ENCODE peak calls at places on chromosomes 12 and 14, in ten cellular contexts. K, U, L, R, G, D, E, S, C and F are unnamed samples.

GRCh38 chr12:72723732-72724131 is 451.6 kb downstream of the TRHDE start:
- DNase-seq in U (no peak), C (no peak), S (no peak), G (no peak), D (no peak), L (no peak), K (no peak), R (no peak), E (no peak), F (no peak)

GRCh38 chr12:32039341-32039740 is 67.3 kb upstream of the BICD1 start:
- DNase-seq in L (no peak), C (no peak), U (no peak), K (no peak), R (peak; percentile 65), S (no peak), G (no peak), E (no peak), D (no peak), F (no peak)

GRCh38 chr12:6180300-6181051 is 19.7 kb upstream of the CD9 start:
- DNase-seq in S (peak; percentile 63), L (no peak), R (peak; percentile 44), U (peak; percentile 81), K (no peak), E (no peak), G (no peak), C (no peak), D (no peak), F (no peak)

GRCh38 chr14:55301722-55302121 is 30.5 kb downstream of the FBXO34 start:
- DNase-seq in C (no peak), L (no peak), S (no peak), D (no peak), K (no peak), R (no peak), U (peak; percentile 50), G (no peak), E (no peak), F (peak; percentile 46)

GRCh38 chr14:91230363-91231035 is 14.0 kb downstream of the GPR68 start:
- DNase-seq in L (no peak), K (no peak), C (no peak), G (no peak), R (no peak), E (peak; percentile 24), S (no peak), U (peak; percentile 75), D (no peak), F (no peak)

GRCh38 chr12:95096378-95096777 is 23.0 kb upstream of the NR2C1 start:
- DNase-seq in E (no peak), S (no peak), K (no peak), D (no peak), R (no peak), L (no peak), G (no peak), U (no peak), C (no peak), F (no peak)

GRCh38 chr12:60415361-60415760 is 819.5 kb downstream of the SLC16A7 start:
- DNase-seq in C (no peak), S (no peak), U (no peak), D (no peak), L (no peak), K (no peak), G (no peak), R (no peak), E (no peak), F (no peak)

GRCh38 chr12:39348941-39349626 is 93.8 kb downstream of the KIF21A start:
- DNase-seq in G (no peak), C (no peak), L (no peak), E (no peak), U (no peak), S (no peak), R (no peak), D (no peak), K (no peak), F (no peak)

GRCh38 chr14:65170318-65170717 is 68.0 kb upstream of the MAX start:
- DNase-seq in L (no peak), E (no peak), U (peak; percentile 28), R (no peak), K (no peak), S (no peak), G (no peak), C (no peak), D (no peak), F (no peak)

GRCh38 chr14:73567951-73568885 is 795 bp upstream of the ACOT2 start:
- DNase-seq in S (no peak), D (no peak), C (peak; percentile 80), U (peak; percentile 40), L (peak; percentile 28), G (no peak), E (peak; percentile 47), K (no peak), R (peak; percentile 19), F (no peak)

GRCh38 chr12:16046266-16046665 is 135.1 kb downstream of the DERA start:
- DNase-seq in R (no peak), D (no peak), U (no peak), C (no peak), G (no peak), L (no peak), S (no peak), K (no peak), E (no peak), F (no peak)

GRCh38 chr12:67217647-67218046 is 51.5 kb upstream of the CAND1 start:
- DNase-seq in L (no peak), D (no peak), U (no peak), R (no peak), S (no peak), K (no peak), E (no peak), G (no peak), C (no peak), F (no peak)

GRCh38 chr14:38948171-38948570 is 154.9 kb downstream of the SEC23A start:
- DNase-seq in D (no peak), S (no peak), C (no peak), R (no peak), L (no peak), K (no peak), E (no peak), U (peak; percentile 9), G (no peak), F (no peak)

GRCh38 chr14:87121716-87122115 is 871.3 kb downstream of the GALC start:
- DNase-seq in R (no peak), K (no peak), S (no peak), D (no peak), G (no peak), C (no peak), U (no peak), E (no peak), L (no peak), F (no peak)

GRCh38 chr12:93198086-93198485 is 179.6 kb upstream of the NUDT4 start:
- DNase-seq in S (no peak), K (no peak), D (no peak), L (no peak), R (peak; percentile 32), U (peak; percentile 52), C (no peak), E (no peak), G (no peak), F (no peak)

GRCh38 chr12:3336606-3337311 is 154.2 kb upstream of the PRMT8 start:
- DNase-seq in L (no peak), D (no peak), G (no peak), U (peak; percentile 40), S (no peak), E (no peak), C (peak; percentile 28), K (no peak), R (peak; percentile 43), F (no peak)

GRCh38 chr14:69845787-69846186 is 33.4 kb upstream of the SMOC1 start:
- DNase-seq in S (no peak), G (no peak), K (no peak), C (no peak), D (no peak), R (peak; percentile 55), L (no peak), U (peak; percentile 73), E (no peak), F (no peak)

GRCh38 chr14:33469898-33470297 is 481.0 kb downstream of the EGLN3 start:
- DNase-seq in E (no peak), K (no peak), C (no peak), L (no peak), D (no peak), U (no peak), G (no peak), R (no peak), S (no peak), F (no peak)

GRCh38 chr12:47844264-47845020 is 24.7 kb upstream of the HDAC7 start:
- DNase-seq in S (peak; percentile 80), K (no peak), D (no peak), G (no peak), C (peak; percentile 36), U (no peak), L (no peak), R (no peak), E (no peak), F (no peak)

GRCh38 chr12:49296836-49297694 is 2.1 kb downstream of the PRPH start:
- DNase-seq in K (no peak), R (peak; percentile 69), C (no peak), S (peak; percentile 49), L (peak; percentile 23), G (no peak), E (peak; percentile 55), U (peak; percentile 87), D (no peak), F (no peak)

GRCh38 chr14:31428011-31428410 is 7.7 kb upstream of the HEATR5A start:
- DNase-seq in C (no peak), K (no peak), R (no peak), G (no peak), S (no peak), U (no peak), D (no peak), E (no peak), L (no peak), F (no peak)

GRCh38 chr12:89517648-89518047 is 6.9 kb downstream of the GALNT4 start:
- DNase-seq in L (no peak), S (no peak), R (no peak), D (no peak), C (no peak), G (no peak), K (no peak), U (no peak), E (no peak), F (no peak)

GRCh38 chr12:111995782-111996480 is 17.0 kb downstream of the TMEM116 start:
- DNase-seq in K (no peak), G (no peak), R (no peak), S (no peak), C (no peak), U (no peak), D (no peak), L (no peak), E (no peak), F (no peak)

GRCh38 chr12:93530358-93530757 is 42.1 kb upstream of the SOCS2 start:
- DNase-seq in L (no peak), D (no peak), E (no peak), C (no peak), K (no peak), S (no peak), R (no peak), G (no peak), U (no peak), F (no peak)

GRCh38 chr12:12331244-12331771 is 18.7 kb downstream of the MANSC1 start:
- DNase-seq in S (no peak), C (no peak), D (no peak), U (no peak), G (no peak), R (peak; percentile 78), K (no peak), E (no peak), L (no peak), F (no peak)

GRCh38 chr12:45989277-45989856 is 1.0 kb downstream of the SCAF11 start:
- DNase-seq in S (peak; percentile 76), K (no peak), E (peak; percentile 62), U (no peak), L (no peak), R (no peak), D (peak; percentile 27), C (peak; percentile 35), G (no peak), F (no peak)

GRCh38 chr12:46649433-46649832 is 176.4 kb downstream of the SLC38A4 start:
- DNase-seq in S (no peak), U (no peak), K (no peak), L (no peak), C (no peak), D (no peak), R (no peak), E (no peak), G (no peak), F (no peak)

GRCh38 chr14:66141733-66142132 is 344.4 kb upstream of the CCDC196 start:
- DNase-seq in D (no peak), R (no peak), E (no peak), K (no peak), L (no peak), C (no peak), U (no peak), G (no peak), S (no peak), F (no peak)